ENCODE peak calls at places on chromosome 9, in nine cellular contexts. R, M, H, F, P, V, B, D and C are unnamed samples.

GRCh38 chr9:114339130-114339908 is 9.7 kb downstream of the ORM2 start:
- DNase-seq in H (peak), F (peak), P (no peak), B (peak), R (peak), V (peak), D (peak), M (no peak), C (peak)

GRCh38 chr9:129458155-129458661 is 162.7 kb downstream of the C9orf50 start:
- DNase-seq in P (no peak), R (no peak), F (peak), M (no peak), V (no peak), H (peak), D (peak), B (no peak), C (peak)

GRCh38 chr9:107215381-107215780 is 67.7 kb upstream of the RAD23B start:
- DNase-seq in F (peak), B (no peak), M (no peak), V (peak), P (no peak), D (peak), H (peak), R (no peak), C (no peak)

GRCh38 chr9:108880917-108881316 is 18.9 kb downstream of the ACTL7A start:
- DNase-seq in F (no peak), R (no peak), B (no peak), P (no peak), V (no peak), H (no peak), M (no peak), D (no peak), C (no peak)

GRCh38 chr9:68678430-68678829 is 26.6 kb upstream of the PIP5K1B start:
- DNase-seq in M (no peak), F (no peak), D (no peak), H (no peak), B (no peak), V (peak), R (no peak), P (no peak), C (no peak)

GRCh38 chr9:130770679-130771442 is 64.2 kb upstream of the ABL1 start:
- DNase-seq in P (no peak), D (peak), B (no peak), R (no peak), M (peak), F (peak), V (peak), H (peak), C (no peak)

GRCh38 chr9:91043041-91043740 is 241.6 kb downstream of the SYK start:
- DNase-seq in B (no peak), D (no peak), R (no peak), P (no peak), M (no peak), V (no peak), H (peak), F (no peak), C (no peak)

GRCh38 chr9:116064970-116065369 is 88.6 kb upstream of the PAPPA start:
- DNase-seq in D (no peak), F (no peak), H (peak), B (no peak), M (no peak), R (no peak), V (no peak), P (no peak), C (no peak)

GRCh38 chr9:25678147-25678666 is at the start of gene TUSC1:
- DNase-seq in R (no peak), D (peak), F (peak), M (peak), V (peak), H (peak), B (peak), P (peak), C (peak)

GRCh38 chr9:35518981-35519679 is 29.2 kb downstream of the RUSC2 start:
- DNase-seq in D (peak), V (peak), H (peak), R (no peak), P (no peak), F (peak), B (no peak), M (no peak), C (no peak)

GRCh38 chr9:111898331-111899096 is 1.9 kb downstream of the UGCG start:
- DNase-seq in B (no peak), M (no peak), R (no peak), F (no peak), H (peak), P (no peak), D (no peak), V (peak), C (no peak)

GRCh38 chr9:109730228-109730627 is 49.8 kb upstream of the PALM2AKAP2 start:
- DNase-seq in F (peak), V (no peak), B (no peak), P (no peak), D (no peak), H (peak), R (no peak), M (peak), C (no peak)

GRCh38 chr9:35272989-35273388 is 111.2 kb downstream of the UNC13B start:
- DNase-seq in V (peak), B (no peak), R (no peak), F (peak), P (no peak), M (no peak), D (peak), H (peak), C (no peak)

GRCh38 chr9:35482071-35482470 is 7.8 kb upstream of the RUSC2 start:
- DNase-seq in P (no peak), M (no peak), R (no peak), F (no peak), B (no peak), H (peak), D (no peak), V (no peak), C (no peak)

GRCh38 chr9:114200721-114201300 is 45.5 kb downstream of the COL27A1 start:
- DNase-seq in P (no peak), H (no peak), V (no peak), F (no peak), B (no peak), D (peak), R (no peak), M (no peak), C (no peak)

GRCh38 chr9:106799146-106799545 is 63.8 kb upstream of the ZNF462 start:
- DNase-seq in P (no peak), M (no peak), V (peak), F (peak), R (no peak), B (no peak), H (peak), D (peak), C (no peak)

GRCh38 chr9:14593406-14593805 is 99.8 kb downstream of the ZDHHC21 start:
- DNase-seq in F (no peak), H (no peak), P (no peak), V (no peak), B (no peak), R (no peak), D (no peak), M (no peak), C (no peak)

GRCh38 chr9:76215066-76215465 is 179.2 kb downstream of the RFK start:
- DNase-seq in H (peak), D (peak), V (peak), R (no peak), M (no peak), P (no peak), F (peak), B (no peak), C (no peak)

GRCh38 chr9:35350827-35351549 is 138.9 kb upstream of the RUSC2 start:
- DNase-seq in R (no peak), V (no peak), P (no peak), F (peak), B (no peak), D (peak), M (no peak), H (peak), C (no peak)

GRCh38 chr9:12680757-12681156 is 12.4 kb upstream of the TYRP1 start:
- DNase-seq in H (no peak), F (no peak), R (no peak), D (no peak), M (no peak), P (no peak), V (no peak), B (no peak), C (no peak)

GRCh38 chr9:36996677-36997076 is 37.4 kb downstream of the PAX5 start:
- DNase-seq in H (no peak), P (no peak), M (no peak), D (no peak), B (no peak), F (no peak), V (no peak), R (no peak), C (no peak)

GRCh38 chr9:97629136-97629535 is 4.0 kb downstream of the TSTD2 start:
- DNase-seq in M (no peak), F (no peak), H (no peak), V (no peak), B (no peak), P (no peak), D (no peak), R (no peak), C (no peak)

GRCh38 chr9:134908524-134909364 is 9.0 kb downstream of the FCN1 start:
- DNase-seq in H (no peak), R (no peak), F (no peak), D (no peak), V (no peak), M (no peak), P (no peak), B (no peak), C (no peak)

GRCh38 chr9:96553070-96553469 is 66.6 kb downstream of the CDC14B start:
- DNase-seq in H (peak), P (no peak), R (no peak), M (no peak), B (no peak), F (peak), D (peak), V (peak), C (no peak)

GRCh38 chr9:125593581-125593980 is 113.4 kb downstream of the MAPKAP1 start:
- DNase-seq in R (no peak), P (no peak), D (no peak), B (no peak), F (peak), M (no peak), H (no peak), V (no peak), C (no peak)

GRCh38 chr9:96874947-96875459 is 20.7 kb upstream of the ZNF782 start:
- DNase-seq in P (no peak), M (peak), H (peak), B (no peak), V (peak), F (peak), R (no peak), D (peak), C (peak)